ENCODE peak calls at places on chromosomes 13 and 19, in six cellular contexts. A, L, J, N, M and O are unnamed samples.

GRCh38 chr19:44677019-44677809 is 5.9 kb downstream of the CEACAM19 start:
- DNase-seq in J (no peak), N (peak; percentile 17), A (peak; percentile 85), L (peak; percentile 38), M (no peak), O (no peak)

GRCh38 chr13:50936681-50937080 is 27.1 kb downstream of the RNASEH2B start:
- DNase-seq in L (no peak), J (no peak), N (no peak), A (no peak), M (no peak), O (no peak)

GRCh38 chr19:37981785-37982475 is 74.9 kb downstream of the SIPA1L3 start:
- DNase-seq in N (no peak), A (peak; percentile 54), M (no peak), J (no peak), L (no peak), O (no peak)

GRCh38 chr19:41218615-41219507 is at the start of gene AXL:
- DNase-seq in N (peak; percentile 42), M (peak; percentile 87), L (no peak), J (peak; percentile 85), A (peak; percentile 87), O (no peak)

GRCh38 chr19:17999685-18000479 is 8.1 kb upstream of the ARRDC2 start:
- DNase-seq in L (no peak), M (no peak), N (no peak), A (no peak), J (no peak), O (no peak)

GRCh38 chr13:98261165-98261672 is 84.2 kb upstream of the RNF113B start:
- DNase-seq in A (no peak), L (no peak), M (no peak), N (no peak), J (no peak), O (no peak)

GRCh38 chr13:70042193-70042592 is 65.4 kb upstream of the ATXN8OS start:
- DNase-seq in A (no peak), J (no peak), L (no peak), M (no peak), N (no peak), O (no peak)

GRCh38 chr19:53463263-53463662 is 4.3 kb upstream of the ZNF813 start:
- DNase-seq in L (no peak), N (no peak), A (peak; percentile 8), M (no peak), J (peak; percentile 46), O (no peak)

GRCh38 chr13:44842158-44842557 is 147.1 kb downstream of the NUFIP1 start:
- DNase-seq in N (no peak), J (no peak), A (peak; percentile 87), M (no peak), L (no peak), O (no peak)

GRCh38 chr19:56507446-56508281 is at the start of gene ZNF471:
- DNase-seq in M (no peak), A (peak; percentile 98), J (peak; percentile 98), L (no peak), N (peak; percentile 100), O (peak; percentile 98)

GRCh38 chr19:1168562-1168873 is 5.5 kb downstream of the SBNO2 start:
- DNase-seq in L (no peak), A (no peak), M (no peak), N (no peak), J (no peak), O (no peak)

GRCh38 chr19:13165091-13165997 is 15.1 kb downstream of the IER2 start:
- DNase-seq in L (no peak), N (no peak), M (no peak), J (no peak), A (peak; percentile 82), O (no peak)

GRCh38 chr19:31761281-31761913 is 412.2 kb upstream of the TSHZ3 start:
- DNase-seq in A (no peak), L (no peak), J (no peak), M (no peak), N (no peak), O (no peak)

GRCh38 chr19:33298146-33298911 is 4.0 kb downstream of the CEBPA start:
- DNase-seq in J (no peak), L (no peak), N (no peak), A (no peak), M (no peak), O (no peak)

GRCh38 chr19:13002389-13002898 is 7.2 kb downstream of the NFIX start:
- DNase-seq in N (no peak), J (no peak), A (no peak), L (no peak), M (no peak), O (no peak)

GRCh38 chr19:38557205-38557799 is 60.5 kb downstream of the MAP4K1 start:
- DNase-seq in N (no peak), J (no peak), A (no peak), M (no peak), L (no peak), O (no peak)

GRCh38 chr13:39897636-39898035 is 242.2 kb downstream of the COG6 start:
- DNase-seq in N (no peak), L (no peak), M (no peak), A (no peak), J (no peak), O (no peak)

GRCh38 chr13:108955741-108956140 is 326.3 kb downstream of the MYO16 start:
- DNase-seq in N (no peak), A (no peak), M (no peak), L (no peak), J (no peak), O (no peak)